ENCODE peak calls at places on chromosomes 1 and 21, in four cellular contexts. W, P, Q and O are unnamed samples.

GRCh38 chr1:151010346-151010726 is 2.1 kb downstream of the PRUNE1 start:
- DNase-seq in W (no peak), P (no peak), Q (no peak), O (no peak)

GRCh38 chr1:154157520-154158306 is 2.8 kb upstream of the NUP210L start:
- DNase-seq in Q (no peak), W (peak), P (no peak), O (no peak)

GRCh38 chr1:246932366-246932700 is 585 bp upstream of the AHCTF1 start:
- DNase-seq in P (no peak), W (peak), Q (no peak), O (no peak)

GRCh38 chr1:231232870-231233734 is 7.9 kb upstream of the GNPAT start:
- DNase-seq in P (no peak), Q (no peak), W (no peak), O (no peak)

GRCh38 chr1:197312163-197312562 is 44.1 kb downstream of the CRB1 start:
- DNase-seq in Q (no peak), W (no peak), P (no peak), O (no peak)

GRCh38 chr1:36107394-36107793 is 17.6 kb downstream of the COL8A2 start:
- DNase-seq in W (no peak), Q (no peak), P (no peak), O (no peak)

GRCh38 chr1:173554089-173554488 is 48.8 kb downstream of the SLC9C2 start:
- DNase-seq in Q (no peak), P (no peak), W (no peak), O (no peak)

GRCh38 chr1:94757931-94758330 is 62.2 kb upstream of the SLC44A3 start:
- DNase-seq in P (peak), Q (no peak), W (peak), O (no peak)

GRCh38 chr1:152441756-152442155 is 27.7 kb upstream of the CRNN start:
- DNase-seq in P (no peak), W (no peak), Q (no peak), O (no peak)

GRCh38 chr1:98389809-98390208 is 271.7 kb upstream of the SNX7 start:
- DNase-seq in W (peak), Q (no peak), P (no peak), O (peak)

GRCh38 chr1:178031856-178032320 is 62.0 kb upstream of the RASAL2 start:
- DNase-seq in W (peak), P (peak), Q (peak), O (peak)

GRCh38 chr1:98323396-98323795 is 338.1 kb upstream of the SNX7 start:
- DNase-seq in P (no peak), Q (no peak), W (peak), O (peak)

GRCh38 chr21:40186036-40186435 is 318.8 kb downstream of the PCP4 start:
- DNase-seq in P (no peak), W (no peak), Q (no peak), O (peak)

GRCh38 chr1:198749279-198749678 is 110.4 kb downstream of the PTPRC start:
- DNase-seq in P (no peak), W (peak), Q (no peak), O (peak)

GRCh38 chr1:88180449-88181108 is 503.5 kb upstream of the PKN2 start:
- DNase-seq in Q (no peak), P (peak), W (peak), O (peak)

GRCh38 chr1:231590453-231591198 is 36.0 kb upstream of the DISC1 start:
- DNase-seq in Q (no peak), W (peak), P (peak), O (peak)

GRCh38 chr1:234214129-234214910 is 158.9 kb upstream of the COA6 start:
- DNase-seq in Q (no peak), P (peak), W (no peak), O (no peak)

GRCh38 chr1:236035681-236036101 is 29.2 kb downstream of the NID1 start:
- DNase-seq in W (peak), P (no peak), Q (no peak), O (no peak)

GRCh38 chr1:232789660-232790059 is 15.6 kb upstream of the MAP10 start:
- DNase-seq in W (peak), P (no peak), Q (no peak), O (no peak)

GRCh38 chr1:160522136-160522535 is 919 bp downstream of the SLAMF6 start:
- DNase-seq in W (no peak), P (no peak), Q (no peak), O (no peak)

GRCh38 chr1:192118881-192119280 is 39.4 kb upstream of the RGS18 start:
- DNase-seq in W (peak), Q (no peak), P (no peak), O (no peak)

GRCh38 chr1:93995837-93996526 is 86.8 kb upstream of the GCLM start:
- DNase-seq in W (no peak), Q (no peak), P (no peak), O (no peak)

GRCh38 chr1:43796111-43796581 is 88.8 kb downstream of the ST3GAL3 start:
- DNase-seq in Q (no peak), P (no peak), W (peak), O (peak)

GRCh38 chr1:116266864-116267212 is 106.2 kb upstream of the ATP1A1 start:
- DNase-seq in P (no peak), Q (no peak), W (no peak), O (no peak)

GRCh38 chr1:184513966-184514365 is 127.1 kb downstream of the C1orf21 start:
- DNase-seq in P (peak), W (peak), Q (no peak), O (peak)

GRCh38 chr1:58249729-58250586 is 296.6 kb downstream of the OMA1 start:
- DNase-seq in Q (no peak), W (peak), P (no peak), O (peak)
- TF ChIP-seq CTCF in Q (no peak), W (peak), P (no peak), O (peak)

DNA sequence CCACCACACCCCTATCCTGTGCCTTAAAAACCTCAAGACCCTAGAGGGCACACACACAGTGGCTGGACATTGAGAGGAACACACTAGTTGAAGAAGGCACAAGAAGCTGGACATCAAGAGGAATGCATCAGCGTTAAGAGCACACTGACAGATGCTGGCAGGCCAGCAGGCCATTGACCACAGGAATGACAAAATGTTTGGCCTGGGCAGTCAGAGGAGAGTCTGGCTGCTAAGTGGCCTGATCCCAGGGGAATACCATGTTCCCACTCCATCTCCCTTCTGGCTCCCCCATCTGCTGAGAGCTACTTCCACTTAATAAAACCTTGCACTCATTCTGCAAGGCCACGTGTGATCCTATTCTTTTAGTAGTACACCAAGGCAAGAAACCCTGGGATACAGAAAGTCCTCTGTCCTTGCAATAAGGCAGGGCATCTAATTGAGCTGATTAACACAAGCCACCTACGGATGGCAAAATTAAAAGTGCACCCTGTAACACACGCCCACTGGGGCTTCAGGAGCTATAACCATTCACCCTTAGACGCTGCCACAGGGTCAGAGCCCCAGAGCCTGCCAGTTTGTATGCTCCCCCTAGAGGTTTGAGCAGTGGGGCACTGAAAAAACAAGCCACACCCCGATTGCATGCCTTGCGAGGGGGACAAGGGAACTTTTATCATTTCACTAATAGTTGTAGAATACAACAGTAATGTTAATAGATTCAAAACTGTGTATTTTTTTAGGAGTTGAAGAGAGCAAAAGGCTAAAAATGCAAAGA is 1216.1 kb upstream of the NCAM2 start:
- DNase-seq in P (no peak), Q (no peak), W (peak), O (no peak)
- TF ChIP-seq CTCF in P (no peak), Q (no peak), W (no peak), O (no peak)

GRCh38 chr1:86552376-86552775 is 5.5 kb downstream of the CLCA4 start:
- DNase-seq in P (no peak), W (no peak), Q (no peak), O (no peak)

GRCh38 chr1:86551305-86551704 is 4.4 kb downstream of the CLCA4 start:
- DNase-seq in Q (no peak), P (no peak), W (no peak), O (no peak)

GRCh38 chr1:86546787-86547221 is at the start of gene CLCA4:
- DNase-seq in P (no peak), W (no peak), Q (no peak), O (no peak)

DNA sequence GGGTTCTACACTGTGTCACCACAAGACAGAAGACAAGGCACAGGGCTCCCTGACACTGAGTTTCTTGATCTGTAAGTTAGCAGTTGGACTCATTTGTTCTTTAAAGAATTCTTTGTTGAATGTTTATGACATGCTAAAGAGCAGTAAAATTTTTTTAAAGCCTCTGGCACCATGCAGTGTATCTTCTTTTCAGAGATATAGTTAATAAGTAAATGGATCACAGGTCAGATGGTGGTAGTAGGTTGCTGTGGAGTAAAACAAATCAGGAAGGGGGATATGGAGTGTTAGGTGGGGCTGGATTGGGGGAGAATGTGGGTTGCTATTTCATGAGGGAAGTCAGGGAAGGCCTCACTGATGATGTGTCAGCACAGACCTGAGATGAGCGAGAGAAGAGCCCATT is 2.0 kb downstream of the CLCA4 start:
- DNase-seq in P (no peak), Q (no peak), W (no peak), O (no peak)
- TF ChIP-seq CTCF in P (no peak), Q (no peak), W (no peak), O (no peak)

GRCh38 chr1:119968068-119968492 is 71.8 kb upstream of the ADAM30 start:
- DNase-seq in P (peak), W (peak), Q (peak), O (peak)
- TF ChIP-seq CTCF in P (peak), W (peak), Q (no peak), O (peak)

DNA sequence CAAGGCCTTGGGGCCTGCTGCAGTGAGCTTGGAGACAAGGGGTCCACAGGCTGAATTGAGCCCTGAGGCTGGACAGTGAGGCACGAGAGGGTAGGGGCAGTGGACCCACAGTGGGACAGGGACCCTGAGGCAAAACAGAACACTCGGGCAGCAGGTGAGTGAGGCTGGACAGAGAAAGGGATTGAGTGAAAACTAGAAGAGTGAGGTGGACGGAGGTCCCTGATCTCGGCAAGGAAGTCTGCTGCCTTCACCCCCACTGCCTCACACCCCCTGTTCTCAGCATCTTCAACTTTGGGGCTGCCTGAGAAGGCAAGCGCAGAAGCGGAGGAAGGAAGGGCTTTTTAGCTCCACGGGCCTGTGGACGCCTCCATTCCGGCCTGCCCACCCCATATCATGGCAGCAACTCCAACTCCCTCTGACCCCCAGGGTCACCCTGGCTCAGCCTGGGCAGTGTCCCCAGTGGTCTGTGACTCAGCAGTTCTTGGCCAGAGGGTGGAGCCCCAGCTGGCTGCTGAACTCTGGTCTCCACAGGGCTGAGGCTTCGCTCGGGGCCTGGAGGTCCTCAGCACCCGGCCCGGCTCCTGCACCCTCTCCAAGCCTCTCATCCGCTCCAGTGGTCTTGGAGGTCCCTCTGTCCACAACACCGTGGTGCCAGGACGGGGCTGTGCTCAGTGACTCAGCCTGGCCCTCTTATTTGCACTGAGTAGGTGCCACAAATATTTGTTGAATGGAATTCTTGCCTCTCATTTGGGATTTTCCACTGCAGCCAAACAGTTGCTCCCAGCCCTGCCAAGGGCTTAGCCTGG is 60.0 kb upstream of the EPS8L3 start:
- DNase-seq in Q (no peak), W (peak), P (peak), O (peak)
- TF ChIP-seq CTCF in Q (no peak), W (no peak), P (no peak), O (peak)

GRCh38 chr21:44337941-44338895 is 972 bp downstream of the CFAP410 start:
- DNase-seq in P (peak), W (peak), Q (no peak), O (peak)
- TF ChIP-seq CTCF in P (peak), W (peak), Q (no peak), O (peak)

DNA sequence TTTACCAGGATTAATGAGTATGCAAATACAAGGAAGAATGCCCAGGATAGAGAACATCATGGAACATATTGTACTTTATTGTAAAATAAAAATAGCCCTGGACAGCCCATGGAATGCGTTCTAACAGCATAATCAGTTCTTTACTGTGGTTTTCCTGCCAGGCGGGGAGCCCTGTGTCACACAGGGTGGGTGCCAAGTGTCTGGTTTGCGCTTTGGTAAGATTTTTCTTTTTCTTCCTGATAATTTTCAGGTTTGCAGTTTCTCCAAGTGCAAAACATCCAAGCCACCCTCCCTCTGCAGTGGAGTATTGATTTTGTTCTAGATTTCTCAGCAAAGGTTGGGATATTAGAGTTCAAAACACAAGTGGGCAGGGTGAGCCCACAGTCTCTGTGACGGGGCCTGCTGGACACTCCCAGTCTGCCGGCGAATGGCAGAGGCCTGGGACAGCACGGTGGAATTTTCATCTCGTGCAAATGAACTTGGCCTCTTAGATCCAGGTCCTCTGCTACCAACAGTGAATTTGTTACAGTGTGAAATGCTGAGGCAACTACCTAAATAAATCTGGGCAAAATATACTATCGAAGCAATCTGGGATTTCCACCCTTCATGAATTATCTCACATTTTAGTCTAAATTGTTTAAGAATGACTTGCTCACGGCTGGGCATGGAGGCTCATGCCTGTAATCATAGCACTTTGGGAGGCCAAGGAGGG is 15.6 kb upstream of the KCNJ15 start:
- DNase-seq in P (no peak), W (peak), Q (no peak), O (no peak)
- TF ChIP-seq CTCF in P (no peak), W (no peak), Q (no peak), O (no peak)

GRCh38 chr1:6028042-6028895 is 17.4 kb upstream of the KCNAB2 start:
- DNase-seq in Q (no peak), P (no peak), W (no peak), O (peak)

GRCh38 chr1:6030547-6031261 is 15.0 kb upstream of the KCNAB2 start:
- DNase-seq in W (no peak), Q (no peak), P (no peak), O (no peak)

GRCh38 chr1:6027591-6027990 is 18.1 kb upstream of the KCNAB2 start:
- DNase-seq in W (no peak), P (no peak), Q (no peak), O (no peak)

GRCh38 chr1:6030144-6030543 is 15.5 kb upstream of the KCNAB2 start:
- DNase-seq in Q (no peak), P (no peak), W (no peak), O (no peak)

GRCh38 chr1:6029351-6029750 is 16.3 kb upstream of the KCNAB2 start:
- DNase-seq in P (no peak), Q (no peak), W (no peak), O (no peak)
- TF ChIP-seq CTCF in P (no peak), Q (no peak), W (no peak), O (no peak)

GRCh38 chr1:143698016-143698415 is 273.8 kb downstream of the FAM72C start:
- DNase-seq in Q (no peak), P (no peak), W (no peak), O (no peak)
- TF ChIP-seq CTCF in Q (no peak), P (no peak), W (no peak), O (peak)